ENCODE peak calls at places on chromosomes 3 and 15, in four cellular contexts. Y, E, T and L are unnamed samples.
A peak's percentile ranks its signal among the peaks of the same experiment; 100 is the strongest.

GRCh38 chr3:13045904-13046568 is 27.2 kb downstream of the IQSEC1 start:
- DNase-seq in E (no peak), Y (no peak), T (peak; percentile 59), L (no peak)

GRCh38 chr3:101842245-101842934 is 6.9 kb upstream of the NFKBIZ start:
- DNase-seq in Y (no peak), T (no peak), E (no peak), L (no peak)

GRCh38 chr15:101194246-101195138 is 57.4 kb downstream of the CHSY1 start:
- DNase-seq in E (no peak), T (no peak), Y (no peak), L (no peak)

GRCh38 chr15:30065025-30065801 is 17.5 kb upstream of the GOLGA8J start:
- DNase-seq in T (no peak), Y (no peak), E (peak; percentile 79), L (no peak)

GRCh38 chr3:98291332-98291957 is 9.1 kb downstream of the OR5H2 start:
- DNase-seq in T (no peak), Y (no peak), E (no peak), L (no peak)

GRCh38 chr3:193942516-193943055 is 193.4 kb upstream of the HES1 start:
- DNase-seq in Y (no peak), E (no peak), T (no peak), L (peak; percentile 47)

GRCh38 chr15:97082835-97083234 is 752.3 kb downstream of the NR2F2 start:
- DNase-seq in E (no peak), Y (no peak), T (no peak), L (no peak)

GRCh38 chr15:61613729-61614128 is 384.6 kb upstream of the RORA start:
- DNase-seq in Y (no peak), T (no peak), E (peak; percentile 14), L (no peak)

GRCh38 chr3:138082992-138083386 is 32.4 kb downstream of the DZIP1L start:
- DNase-seq in Y (no peak), T (no peak), E (peak; percentile 70), L (no peak)

GRCh38 chr3:105526349-105527111 is 159.8 kb downstream of the ALCAM start:
- DNase-seq in Y (no peak), T (no peak), E (peak; percentile 41), L (no peak)

GRCh38 chr3:25426408-25426807 is 1.7 kb upstream of the RARB start:
- DNase-seq in Y (no peak), T (no peak), E (peak; percentile 51), L (no peak)